ENCODE peak calls at places on chromosome 14, in four cellular contexts. E, C, H and Y are unnamed samples.

GRCh38 chr14:63551338-63551737 is 8.2 kb upstream of the PPP2R5E start:
- DNase-seq in E (no peak), H (no peak), C (no peak), Y (no peak)

GRCh38 chr14:72270341-72270740 is 338.1 kb downstream of the RGS6 start:
- DNase-seq in E (no peak), C (no peak), H (no peak), Y (no peak)

GRCh38 chr14:85333313-85333712 is 196.6 kb upstream of the FLRT2 start:
- DNase-seq in C (no peak), H (no peak), E (no peak), Y (no peak)

GRCh38 chr14:85197976-85198375 is 332.0 kb upstream of the FLRT2 start:
- DNase-seq in C (no peak), H (no peak), E (no peak), Y (no peak)

GRCh38 chr14:22541721-22542120 is 47.3 kb downstream of the DAD1 start:
- DNase-seq in C (no peak), E (no peak), H (no peak), Y (no peak)

GRCh38 chr14:63852271-63852816 is 460 bp upstream of the SYNE2 start:
- DNase-seq in H (peak), E (no peak), C (no peak), Y (no peak)

GRCh38 chr14:71339650-71340415 is 432.6 kb downstream of the PCNX1 start:
- DNase-seq in E (no peak), C (no peak), H (no peak), Y (no peak)

GRCh38 chr14:21192875-21193535 is 37.1 kb upstream of the OR5AU1 start:
- DNase-seq in C (no peak), E (no peak), H (no peak), Y (no peak)

GRCh38 chr14:24317141-24317927 is 6.0 kb downstream of the LTB4R start:
- DNase-seq in E (no peak), H (no peak), C (no peak), Y (no peak)

GRCh38 chr14:32977913-32978312 is 39.2 kb downstream of the NPAS3 start:
- DNase-seq in H (no peak), E (no peak), C (no peak), Y (no peak)

GRCh38 chr14:54556535-54556934 is 10.4 kb upstream of the SAMD4A start:
- DNase-seq in C (no peak), E (no peak), H (no peak), Y (no peak)

GRCh38 chr14:68695326-68695768 is 97.5 kb downstream of the ZFP36L1 start:
- DNase-seq in C (peak), E (no peak), H (no peak), Y (no peak)

GRCh38 chr14:70567791-70568190 is 32.7 kb downstream of the MED6 start:
- DNase-seq in E (no peak), H (peak), C (no peak), Y (no peak)

GRCh38 chr14:90426031-90426540 is 29.3 kb downstream of the CALM1 start:
- DNase-seq in E (no peak), C (no peak), H (no peak), Y (no peak)

GRCh38 chr14:24062216-24062980 is 9.0 kb upstream of the CPNE6 start:
- DNase-seq in C (no peak), H (no peak), E (no peak), Y (no peak)

GRCh38 chr14:94601961-94602391 is 10.2 kb upstream of the SERPINA3 start:
- DNase-seq in H (no peak), E (no peak), C (peak), Y (peak)